ENCODE peak calls at places on chromosomes 3 and 15, in six cellular contexts. B is endothelial cell, R is right cardiac atrium, G is GM20000, T is NCI-H1092, H is cardiac muscle cell. X is an unnamed sample.

GRCh38 chr3:38552364-38552763 is 56.2 kb downstream of the EXOG start:
- DNase-seq in G (no peak), R (no peak), T (no peak), B (no peak), H (no peak), X (no peak)

GRCh38 chr15:85749261-85750151 is 45.2 kb downstream of the KLHL25 start:
- DNase-seq in G (no peak), B (no peak), T (no peak), H (peak), R (peak), X (no peak)

GRCh38 chr15:80424381-80424780 is 20.2 kb downstream of the ARNT2 start:
- DNase-seq in H (no peak), B (no peak), T (no peak), G (no peak), R (no peak), X (no peak)

GRCh38 chr3:139307072-139307491 is 36.7 kb upstream of the MRPS22 start:
- DNase-seq in G (no peak), R (no peak), H (no peak), T (no peak), B (no peak), X (no peak)

GRCh38 chr3:126212629-126213375 is 32.4 kb upstream of the ALDH1L1 start:
- DNase-seq in B (peak), T (peak), G (no peak), H (peak), R (peak), X (no peak)

GRCh38 chr15:40918799-40919392 is 10.2 kb upstream of the DLL4 start:
- DNase-seq in G (no peak), H (no peak), T (no peak), R (peak), B (no peak), X (no peak)

GRCh38 chr3:49296781-49297420 is 19.9 kb upstream of the C3orf62 start:
- DNase-seq in B (no peak), G (no peak), T (no peak), H (no peak), R (peak), X (no peak)

GRCh38 chr3:182325213-182325941 is 467.9 kb upstream of the ATP11B start:
- DNase-seq in T (no peak), B (no peak), R (no peak), G (peak), H (no peak), X (no peak)

GRCh38 chr15:93664180-93664951 is 567.0 kb upstream of the MCTP2 start:
- DNase-seq in T (no peak), B (no peak), G (no peak), R (no peak), H (no peak), X (no peak)

GRCh38 chr3:187264051-187264450 is 27.5 kb downstream of the MASP1 start:
- DNase-seq in R (no peak), H (peak), G (no peak), T (no peak), B (no peak), X (no peak)

GRCh38 chr15:60000113-60000823 is 3.8 kb upstream of the FOXB1 start:
- DNase-seq in R (no peak), T (peak), G (peak), H (no peak), B (no peak), X (peak)

GRCh38 chr3:17057316-17057715 is 172.6 kb downstream of the PLCL2 start:
- DNase-seq in G (no peak), H (no peak), B (no peak), R (no peak), T (no peak), X (no peak)

GRCh38 chr15:95174880-95175279 is 943.5 kb downstream of the MCTP2 start:
- DNase-seq in R (no peak), H (peak), T (no peak), B (no peak), G (no peak), X (no peak)

GRCh38 chr3:152272771-152273242 is 4.1 kb downstream of the MBNL1 start:
- DNase-seq in B (no peak), G (no peak), T (no peak), H (peak), R (no peak), X (peak)

GRCh38 chr3:27326211-27326948 is 42.8 kb downstream of the NEK10 start:
- DNase-seq in H (peak), R (no peak), B (no peak), G (no peak), T (no peak), X (no peak)

GRCh38 chr3:134017490-134017889 is 12.2 kb downstream of the SLCO2A1 start:
- DNase-seq in R (no peak), T (no peak), B (no peak), G (no peak), H (no peak), X (no peak)

GRCh38 chr3:10517616-10518015 is 12.2 kb upstream of the ATP2B2 start:
- DNase-seq in H (no peak), T (no peak), B (no peak), R (no peak), G (no peak), X (no peak)

GRCh38 chr15:76576526-76577279 is 240.1 kb downstream of the ISL2 start:
- DNase-seq in T (no peak), H (peak), G (no peak), R (peak), B (no peak), X (no peak)

GRCh38 chr3:73141531-73141930 is 80.1 kb downstream of the EBLN2 start:
- DNase-seq in R (peak), G (no peak), B (no peak), T (no peak), H (no peak), X (no peak)

GRCh38 chr3:43247556-43248186 is 38.7 kb upstream of the SNRK start:
- DNase-seq in T (no peak), B (no peak), R (no peak), G (no peak), H (no peak), X (no peak)

X was measured in activated CD4-positive, alpha-beta memory T cell treated with anti-CD3 and anti-CD28 coated beads, Interleukin-2, amount 10 ng/mL, durations not matched to agents 7 days and 5 days.